ENCODE peak calls at places on chromosomes 7 and 10, in six cellular contexts. One of them, this sample, is unnamed.

GRCh38 chr7:46627038-46627315 is 705.9 kb upstream of the IGFBP3 start:
- DNase-seq in trophoblast cell: no peak
- DNase-seq in small intestine: no peak
- DNase-seq in fibroblast of mammary gland: peak
- DNase-seq in CD8-positive, alpha-beta T cell: no peak
- DNase-seq in AG04449: no peak
- DNase-seq in this sample: peak

GRCh38 chr10:6722616-6723004 is 142.5 kb upstream of the PRKCQ start:
- DNase-seq in CD8-positive, alpha-beta T cell: no peak
- DNase-seq in trophoblast cell: no peak
- DNase-seq in fibroblast of mammary gland: peak
- DNase-seq in AG04449: no peak
- DNase-seq in small intestine: no peak
- DNase-seq in this sample: no peak

GRCh38 chr7:23332881-23333612 is 33.9 kb downstream of the MALSU1 start:
- DNase-seq in fibroblast of mammary gland: peak
- DNase-seq in trophoblast cell: no peak
- DNase-seq in AG04449: no peak
- DNase-seq in small intestine: no peak
- DNase-seq in CD8-positive, alpha-beta T cell: no peak
- DNase-seq in this sample: peak

GRCh38 chr10:23081891-23082290 is 13.5 kb upstream of the MSRB2 start:
- DNase-seq in AG04449: no peak
- DNase-seq in fibroblast of mammary gland: peak
- DNase-seq in small intestine: no peak
- DNase-seq in CD8-positive, alpha-beta T cell: no peak
- DNase-seq in trophoblast cell: no peak
- DNase-seq in this sample: no peak

GRCh38 chr10:2992401-2993198 is 74.7 kb upstream of the PFKP start:
- DNase-seq in CD8-positive, alpha-beta T cell: no peak
- DNase-seq in small intestine: no peak
- DNase-seq in AG04449: no peak
- DNase-seq in fibroblast of mammary gland: no peak
- DNase-seq in trophoblast cell: no peak
- DNase-seq in this sample: no peak

GRCh38 chr10:89074120-89074519 is 83.5 kb downstream of the FAS start:
- DNase-seq in CD8-positive, alpha-beta T cell: no peak
- DNase-seq in AG04449: no peak
- DNase-seq in small intestine: no peak
- DNase-seq in fibroblast of mammary gland: peak
- DNase-seq in trophoblast cell: no peak
- DNase-seq in this sample: no peak

GRCh38 chr7:90530263-90530662 is 60.8 kb downstream of the PTTG1IP2 start:
- DNase-seq in CD8-positive, alpha-beta T cell: no peak
- DNase-seq in AG04449: no peak
- DNase-seq in small intestine: no peak
- DNase-seq in trophoblast cell: no peak
- DNase-seq in fibroblast of mammary gland: peak
- DNase-seq in this sample: peak

GRCh38 chr10:58697691-58698090 is 185.0 kb downstream of the BICC1 start:
- DNase-seq in trophoblast cell: no peak
- DNase-seq in fibroblast of mammary gland: no peak
- DNase-seq in CD8-positive, alpha-beta T cell: no peak
- DNase-seq in small intestine: no peak
- DNase-seq in AG04449: no peak
- DNase-seq in this sample: no peak

GRCh38 chr7:140225562-140226249 is 48.9 kb upstream of the KDM7A start:
- DNase-seq in fibroblast of mammary gland: no peak
- DNase-seq in CD8-positive, alpha-beta T cell: no peak
- DNase-seq in trophoblast cell: no peak
- DNase-seq in AG04449: no peak
- DNase-seq in small intestine: peak
- DNase-seq in this sample: no peak

GRCh38 chr7:123846217-123846891 is 1.4 kb downstream of the HYAL4 start:
- DNase-seq in CD8-positive, alpha-beta T cell: no peak
- DNase-seq in trophoblast cell: peak
- DNase-seq in small intestine: no peak
- DNase-seq in fibroblast of mammary gland: no peak
- DNase-seq in AG04449: no peak
- DNase-seq in this sample: no peak

GRCh38 chr10:123522702-123523312 is 143.3 kb upstream of the GPR26 start:
- DNase-seq in AG04449: no peak
- DNase-seq in fibroblast of mammary gland: no peak
- DNase-seq in CD8-positive, alpha-beta T cell: no peak
- DNase-seq in small intestine: no peak
- DNase-seq in trophoblast cell: no peak
- DNase-seq in this sample: no peak

GRCh38 chr10:13528875-13529713 is at the start of gene BEND7:
- DNase-seq in fibroblast of mammary gland: no peak
- DNase-seq in small intestine: peak
- DNase-seq in CD8-positive, alpha-beta T cell: no peak
- DNase-seq in trophoblast cell: no peak
- DNase-seq in AG04449: no peak
- DNase-seq in this sample: no peak
- H3K4me3 ChIP-seq in fibroblast of mammary gland: peak
- H3K4me3 ChIP-seq in small intestine: peak
- H3K4me3 ChIP-seq in CD8-positive, alpha-beta T cell: no peak
- H3K4me3 ChIP-seq in trophoblast cell: peak
- H3K4me3 ChIP-seq in AG04449: peak
- H3K4me3 ChIP-seq in this sample: peak

DNA sequence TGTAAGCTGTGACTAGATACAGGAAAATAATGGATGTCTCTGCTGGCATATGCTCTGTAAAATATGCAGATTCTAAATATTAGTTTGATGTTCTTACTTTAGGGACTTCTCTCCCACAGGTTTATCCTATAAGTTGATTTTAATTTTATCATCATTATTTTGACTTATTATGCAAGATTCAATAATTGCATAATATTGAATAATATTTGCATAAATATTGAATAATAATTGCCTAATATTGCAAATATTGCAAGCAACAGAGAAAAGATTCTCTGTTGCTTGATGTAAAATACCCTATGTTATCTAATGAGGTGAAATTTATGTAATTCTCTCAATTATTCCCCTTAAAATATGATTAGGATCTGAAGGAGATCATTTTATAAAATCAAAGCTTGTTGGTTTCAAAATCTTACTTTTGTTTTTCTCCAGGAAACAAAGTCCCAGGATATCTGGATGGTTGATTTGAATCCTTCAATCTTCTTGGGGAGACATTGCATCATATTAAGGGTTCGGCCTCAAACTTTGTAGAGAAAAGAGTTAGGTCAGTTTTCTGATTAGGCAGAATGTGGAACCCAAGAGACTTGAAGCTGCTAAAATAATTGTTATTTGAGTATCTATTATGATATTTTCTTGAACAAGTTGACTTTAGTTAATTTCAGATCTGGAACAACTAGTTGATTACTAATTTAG is 92.8 kb upstream of the MTPN start:
- DNase-seq in trophoblast cell: no peak
- DNase-seq in small intestine: no peak
- DNase-seq in AG04449: no peak
- DNase-seq in CD8-positive, alpha-beta T cell: no peak
- DNase-seq in fibroblast of mammary gland: no peak
- DNase-seq in this sample: no peak
- H3K4me3 ChIP-seq in trophoblast cell: no peak
- H3K4me3 ChIP-seq in small intestine: no peak
- H3K4me3 ChIP-seq in AG04449: no peak
- H3K4me3 ChIP-seq in CD8-positive, alpha-beta T cell: no peak
- H3K4me3 ChIP-seq in fibroblast of mammary gland: no peak
- H3K4me3 ChIP-seq in this sample: no peak

DNA sequence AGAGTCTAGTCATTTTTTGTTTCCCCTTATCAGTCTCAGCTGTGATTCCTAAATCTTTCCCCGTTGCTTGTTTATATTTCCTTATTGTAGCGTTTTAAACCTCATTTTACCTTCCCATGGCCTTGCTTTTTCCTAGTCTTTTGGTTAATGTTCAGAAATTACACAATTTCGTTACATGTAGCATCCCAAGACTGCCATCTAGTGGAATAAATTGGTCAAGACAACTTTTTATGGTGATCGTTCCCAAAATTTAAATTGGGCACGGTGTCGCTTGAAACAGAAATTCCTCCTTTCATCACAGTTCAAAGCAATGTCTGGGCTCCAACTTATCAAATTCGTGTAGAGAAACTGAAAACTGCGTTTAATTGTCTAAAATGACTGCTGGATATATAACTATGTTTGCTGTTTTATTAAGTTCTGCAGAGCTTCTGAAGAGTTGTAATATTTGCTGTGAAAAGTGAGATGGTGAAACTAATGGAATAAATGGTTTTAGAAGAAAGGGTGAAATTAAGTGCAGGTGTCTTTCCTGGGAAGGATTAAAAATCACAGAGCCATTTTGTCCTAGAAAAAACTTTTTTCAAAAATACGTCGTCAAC is 370.2 kb downstream of the PHF14 start:
- DNase-seq in AG04449: no peak
- DNase-seq in small intestine: peak
- DNase-seq in fibroblast of mammary gland: peak
- DNase-seq in CD8-positive, alpha-beta T cell: no peak
- DNase-seq in trophoblast cell: no peak
- DNase-seq in this sample: no peak
- H3K4me3 ChIP-seq in AG04449: no peak
- H3K4me3 ChIP-seq in small intestine: no peak
- H3K4me3 ChIP-seq in fibroblast of mammary gland: no peak
- H3K4me3 ChIP-seq in CD8-positive, alpha-beta T cell: no peak
- H3K4me3 ChIP-seq in trophoblast cell: no peak
- H3K4me3 ChIP-seq in this sample: no peak

GRCh38 chr10:104678658-104679057 is 37.6 kb downstream of the SORCS3 start:
- DNase-seq in small intestine: no peak
- DNase-seq in AG04449: no peak
- DNase-seq in CD8-positive, alpha-beta T cell: no peak
- DNase-seq in fibroblast of mammary gland: no peak
- DNase-seq in trophoblast cell: no peak
- DNase-seq in this sample: no peak

GRCh38 chr10:104681485-104681884 is 40.4 kb downstream of the SORCS3 start:
- DNase-seq in CD8-positive, alpha-beta T cell: no peak
- DNase-seq in trophoblast cell: no peak
- DNase-seq in fibroblast of mammary gland: no peak
- DNase-seq in small intestine: no peak
- DNase-seq in AG04449: no peak
- DNase-seq in this sample: no peak

GRCh38 chr10:104683567-104683966 is 42.5 kb downstream of the SORCS3 start:
- DNase-seq in AG04449: no peak
- DNase-seq in fibroblast of mammary gland: no peak
- DNase-seq in trophoblast cell: no peak
- DNase-seq in CD8-positive, alpha-beta T cell: no peak
- DNase-seq in small intestine: no peak
- DNase-seq in this sample: no peak

GRCh38 chr10:104680467-104681401 is 39.6 kb downstream of the SORCS3 start:
- DNase-seq in AG04449: no peak
- DNase-seq in CD8-positive, alpha-beta T cell: no peak
- DNase-seq in fibroblast of mammary gland: peak
- DNase-seq in small intestine: no peak
- DNase-seq in trophoblast cell: no peak
- DNase-seq in this sample: no peak
- H3K4me3 ChIP-seq in AG04449: no peak
- H3K4me3 ChIP-seq in CD8-positive, alpha-beta T cell: no peak
- H3K4me3 ChIP-seq in fibroblast of mammary gland: no peak
- H3K4me3 ChIP-seq in small intestine: no peak
- H3K4me3 ChIP-seq in trophoblast cell: no peak
- H3K4me3 ChIP-seq in this sample: peak

DNA sequence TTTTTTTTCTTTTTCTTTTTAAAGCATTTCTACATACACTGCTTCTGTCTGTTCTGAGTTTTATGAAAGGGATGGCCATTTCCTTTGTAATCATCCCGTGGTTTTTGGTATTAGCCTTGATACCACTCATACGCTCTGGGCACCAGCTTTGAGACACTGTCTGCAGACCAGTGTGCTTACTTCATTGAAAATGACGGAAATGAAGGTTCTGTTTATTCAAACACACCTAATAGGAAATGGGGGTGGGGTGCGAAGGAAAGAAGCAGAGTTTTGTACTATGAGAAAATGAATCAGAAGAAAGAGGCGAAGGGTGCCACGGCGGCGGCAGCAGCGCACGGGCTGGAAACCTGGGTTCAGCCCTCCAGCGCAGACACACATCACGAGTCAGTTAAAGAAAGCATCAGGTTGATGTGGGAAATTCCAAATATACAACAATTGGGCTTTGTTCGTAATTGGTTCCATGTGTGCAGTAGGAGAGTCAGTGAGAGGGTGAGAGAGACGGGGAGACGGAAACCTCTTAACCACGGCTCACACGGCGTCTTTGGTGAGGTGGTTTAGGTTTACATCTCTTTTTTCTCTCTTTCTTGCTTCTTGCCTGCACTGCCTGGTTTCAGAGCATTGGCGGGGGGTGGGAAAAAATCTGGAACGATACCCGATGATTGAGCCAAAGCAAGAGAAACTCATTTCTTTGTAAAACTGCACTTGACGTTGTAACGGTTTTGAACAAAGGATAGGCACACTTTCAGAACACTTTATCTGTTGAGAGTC is 321.2 kb downstream of the FRMD4A start:
- DNase-seq in CD8-positive, alpha-beta T cell: peak
- DNase-seq in fibroblast of mammary gland: peak
- DNase-seq in trophoblast cell: no peak
- DNase-seq in small intestine: peak
- DNase-seq in AG04449: peak
- DNase-seq in this sample: peak
- H3K4me3 ChIP-seq in CD8-positive, alpha-beta T cell: peak
- H3K4me3 ChIP-seq in fibroblast of mammary gland: peak
- H3K4me3 ChIP-seq in trophoblast cell: no peak
- H3K4me3 ChIP-seq in small intestine: peak
- H3K4me3 ChIP-seq in AG04449: peak
- H3K4me3 ChIP-seq in this sample: peak

GRCh38 chr10:110335314-110336064 is 30.8 kb upstream of the SMNDC1 start:
- DNase-seq in fibroblast of mammary gland: no peak
- DNase-seq in CD8-positive, alpha-beta T cell: no peak
- DNase-seq in trophoblast cell: peak
- DNase-seq in AG04449: no peak
- DNase-seq in small intestine: no peak
- DNase-seq in this sample: no peak
- H3K4me3 ChIP-seq in fibroblast of mammary gland: no peak
- H3K4me3 ChIP-seq in CD8-positive, alpha-beta T cell: no peak
- H3K4me3 ChIP-seq in trophoblast cell: no peak
- H3K4me3 ChIP-seq in AG04449: peak
- H3K4me3 ChIP-seq in small intestine: no peak
- H3K4me3 ChIP-seq in this sample: no peak

DNA sequence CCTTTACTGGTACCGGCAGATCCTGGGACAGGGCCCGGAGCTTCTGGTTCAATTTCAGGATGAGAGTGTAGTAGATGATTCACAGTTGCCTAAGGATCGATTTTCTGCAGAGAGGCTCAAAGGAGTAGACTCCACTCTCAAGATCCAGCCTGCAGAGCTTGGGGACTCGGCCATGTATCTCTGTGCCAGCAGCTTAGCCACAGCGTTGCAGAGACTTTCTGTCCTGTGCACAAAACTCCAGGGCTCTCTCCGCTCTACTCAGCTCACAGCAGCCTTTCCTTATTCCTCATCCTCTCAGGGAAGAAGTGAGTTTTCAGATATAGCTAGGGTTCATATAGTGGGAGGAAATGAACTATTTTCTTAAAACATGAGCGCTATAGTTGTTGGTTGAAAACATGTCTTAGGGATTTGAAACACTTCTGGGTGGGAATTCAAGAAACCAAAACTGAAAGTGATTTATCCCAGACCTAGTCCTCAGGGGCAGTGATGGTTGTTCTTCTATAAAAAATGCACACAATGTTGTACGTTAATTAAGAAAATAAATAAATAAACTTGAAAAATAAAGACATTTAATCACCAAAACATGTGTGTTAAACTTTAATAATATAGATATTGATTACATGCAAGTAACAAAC is 150.2 kb upstream of the PRSS58 start:
- DNase-seq in fibroblast of mammary gland: peak
- DNase-seq in small intestine: no peak
- DNase-seq in trophoblast cell: no peak
- DNase-seq in AG04449: no peak
- DNase-seq in CD8-positive, alpha-beta T cell: no peak
- DNase-seq in this sample: no peak
- H3K4me3 ChIP-seq in fibroblast of mammary gland: no peak
- H3K4me3 ChIP-seq in small intestine: no peak
- H3K4me3 ChIP-seq in trophoblast cell: no peak
- H3K4me3 ChIP-seq in AG04449: no peak
- H3K4me3 ChIP-seq in CD8-positive, alpha-beta T cell: no peak
- H3K4me3 ChIP-seq in this sample: no peak

GRCh38 chr7:151089893-151090730 is 3.8 kb downstream of the AGAP3 start:
- DNase-seq in fibroblast of mammary gland: peak
- DNase-seq in CD8-positive, alpha-beta T cell: no peak
- DNase-seq in small intestine: no peak
- DNase-seq in AG04449: no peak
- DNase-seq in trophoblast cell: no peak
- DNase-seq in this sample: no peak
- H3K4me3 ChIP-seq in fibroblast of mammary gland: no peak
- H3K4me3 ChIP-seq in CD8-positive, alpha-beta T cell: no peak
- H3K4me3 ChIP-seq in small intestine: no peak
- H3K4me3 ChIP-seq in AG04449: no peak
- H3K4me3 ChIP-seq in trophoblast cell: no peak
- H3K4me3 ChIP-seq in this sample: no peak

This sample was measured in AG09309.